ENCODE peak calls at places on chromosome 7, in ten cellular contexts. J, M, C, O, K, F, D, Y, A and P are unnamed samples.

GRCh38 chr7:637826-638225 is 88.7 kb upstream of the DNAAF5 start:
- DNase-seq in J (no peak), M (no peak), C (no peak), O (no peak), K (no peak), F (no peak), D (no peak), Y (no peak), A (no peak), P (no peak)

GRCh38 chr7:129169705-129170319 is 18.6 kb upstream of the SMO start:
- DNase-seq in J (no peak), M (no peak), C (peak; percentile 80), O (no peak), K (no peak), F (no peak), D (no peak), Y (no peak), A (no peak), P (no peak)

GRCh38 chr7:41886257-41886905 is 183.5 kb upstream of the INHBA start:
- DNase-seq in J (peak; percentile 50), M (no peak), C (no peak), O (peak; percentile 28), K (no peak), F (peak; percentile 95), D (no peak), Y (no peak), A (peak; percentile 63), P (no peak)

GRCh38 chr7:145036592-145037386 is 200.9 kb upstream of the TPK1 start:
- DNase-seq in J (peak; percentile 32), M (peak; percentile 69), C (no peak), O (no peak), K (peak; percentile 44), F (peak; percentile 44), D (peak; percentile 28), Y (no peak), A (peak; percentile 77), P (no peak)

GRCh38 chr7:124930655-124931597 is 1.3 kb upstream of the POT1 start:
- DNase-seq in J (no peak), M (peak; percentile 9), C (peak; percentile 68), O (no peak), K (no peak), F (no peak), D (no peak), Y (no peak), A (no peak), P (no peak)

GRCh38 chr7:376306-376969 is 86.5 kb downstream of the FOXL3 start:
- DNase-seq in J (no peak), M (no peak), C (peak; percentile 72), O (peak; percentile 12), K (no peak), F (no peak), D (no peak), Y (no peak), A (peak; percentile 43), P (no peak)

GRCh38 chr7:93575555-93576397 is 1.3 kb upstream of the CALCR start:
- DNase-seq in J (no peak), M (peak; percentile 2), C (no peak), O (no peak), K (no peak), F (no peak), D (no peak), Y (peak; percentile 28), A (no peak), P (no peak)

GRCh38 chr7:120805636-120806388 is 52.1 kb downstream of the TSPAN12 start:
- DNase-seq in J (peak; percentile 66), M (peak; percentile 85), C (no peak), O (no peak), K (peak; percentile 40), F (peak; percentile 62), D (peak; percentile 44), Y (peak; percentile 42), A (peak; percentile 74), P (no peak)

GRCh38 chr7:121027761-121028681 is 39.5 kb downstream of the CPED1 start:
- DNase-seq in J (no peak), M (peak; percentile 33), C (no peak), O (no peak), K (no peak), F (no peak), D (peak; percentile 11), Y (no peak), A (no peak), P (no peak)

GRCh38 chr7:36677769-36678435 is 46.4 kb downstream of the AOAH start:
- DNase-seq in J (no peak), M (no peak), C (no peak), O (no peak), K (no peak), F (no peak), D (no peak), Y (no peak), A (no peak), P (no peak)

GRCh38 chr7:17144313-17144712 is 154.1 kb upstream of the AHR start:
- DNase-seq in J (no peak), M (no peak), C (no peak), O (no peak), K (no peak), F (peak; percentile 88), D (no peak), Y (no peak), A (no peak), P (no peak)

GRCh38 chr7:130888468-130888867 is 154.5 kb upstream of the KLF14 start:
- DNase-seq in J (no peak), M (no peak), C (no peak), O (no peak), K (no peak), F (no peak), D (no peak), Y (no peak), A (no peak), P (no peak)

GRCh38 chr7:130887182-130888016 is 153.4 kb upstream of the KLF14 start:
- DNase-seq in J (no peak), M (no peak), C (no peak), O (no peak), K (peak; percentile 80), F (peak; percentile 91), D (peak; percentile 56), Y (no peak), A (no peak), P (no peak)

GRCh38 chr7:130891254-130892094 is 157.5 kb upstream of the KLF14 start:
- DNase-seq in J (no peak), M (no peak), C (no peak), O (no peak), K (peak; percentile 88), F (peak; percentile 99), D (no peak), Y (peak; percentile 66), A (no peak), P (no peak)

GRCh38 chr7:130888017-130888371 is 154.0 kb upstream of the KLF14 start:
- DNase-seq in J (no peak), M (no peak), C (no peak), O (no peak), K (no peak), F (peak; percentile 72), D (no peak), Y (no peak), A (no peak), P (peak; percentile 58)

GRCh38 chr7:130890176-130891020 is 156.4 kb upstream of the KLF14 start:
- DNase-seq in J (no peak), M (no peak), C (no peak), O (no peak), K (no peak), F (peak; percentile 58), D (no peak), Y (peak; percentile 68), A (no peak), P (peak; percentile 70)
- H3K4me1 ChIP-seq in J (peaks cover 16% of the 10 kb centered on the region), M (no peaks in the 10 kb centered on the region), C (peaks cover 59% of the 10 kb centered on the region), O (peaks cover 95% of the 10 kb centered on the region), K (peaks cover 97% of the 10 kb centered on the region), F (peaks cover 96% of the 10 kb centered on the region), D (peaks cover 79% of the 10 kb centered on the region), Y (peaks cover 25% of the 10 kb centered on the region), A (peaks cover 22% of the 10 kb centered on the region), P (peaks cover 56% of the 10 kb centered on the region)

GRCh38 chr7:70616821-70617220 is 515.1 kb upstream of the GALNT17 start:
- DNase-seq in J (no peak), M (no peak), C (no peak), O (no peak), K (no peak), F (no peak), D (no peak), Y (no peak), A (no peak), P (no peak)
- H3K4me1 ChIP-seq in J (peaks cover 4% of the 10 kb centered on the region), M (peaks cover 22% of the 10 kb centered on the region), C (peaks cover 9% of the 10 kb centered on the region), O (peaks cover 18% of the 10 kb centered on the region), K (no peaks in the 10 kb centered on the region), F (peaks cover 11% of the 10 kb centered on the region), D (no peaks in the 10 kb centered on the region), Y (no peaks in the 10 kb centered on the region), A (peaks cover 16% of the 10 kb centered on the region), P (peaks cover 8% of the 10 kb centered on the region)

DNA sequence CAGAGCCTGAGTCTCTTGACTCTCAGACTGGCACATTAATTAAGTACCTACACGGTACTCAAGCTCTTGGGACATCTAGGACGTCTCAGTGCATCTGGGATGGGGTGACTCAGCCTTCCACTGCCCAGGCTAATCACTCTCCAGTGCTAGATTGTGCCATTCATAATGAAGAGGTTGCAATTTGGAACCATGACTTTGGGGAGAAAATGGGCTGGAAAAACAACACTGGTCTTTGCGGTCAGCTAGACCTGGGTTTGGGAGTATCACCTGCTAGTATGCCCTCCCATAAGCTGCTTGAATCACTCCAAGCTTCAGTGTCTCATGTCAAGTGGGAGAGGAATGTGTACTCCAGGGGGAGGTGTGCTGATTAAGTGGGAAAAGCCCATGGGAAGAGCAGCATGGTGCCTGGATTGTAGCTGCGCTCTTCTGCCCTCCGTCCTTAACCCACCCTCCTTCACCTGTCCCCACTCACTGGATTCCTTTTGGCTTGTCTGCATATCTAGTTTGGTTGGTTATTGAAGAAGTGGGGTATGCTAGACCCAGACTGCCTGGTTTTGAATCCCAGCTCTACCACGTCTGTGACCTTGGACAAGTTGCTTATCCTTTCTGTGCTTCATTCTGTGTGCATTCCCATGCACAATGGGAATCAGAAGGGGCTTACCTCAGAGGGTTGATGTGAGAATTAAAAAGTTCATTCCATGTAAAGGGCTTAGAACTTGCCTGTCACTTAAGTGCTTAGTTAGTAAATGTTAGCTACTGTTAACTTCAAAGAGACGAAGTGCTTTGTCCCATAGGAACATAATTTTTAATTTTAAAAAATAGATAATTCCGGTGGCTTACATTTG is 3.8 kb downstream of the NFE2L3 start:
- DNase-seq in J (no peak), M (no peak), C (no peak), O (no peak), K (no peak), F (peak; percentile 69), D (peak; percentile 39), Y (no peak), A (no peak), P (no peak)
- H3K4me1 ChIP-seq in J (peaks cover 3% of the 10 kb centered on the region), M (peaks cover 8% of the 10 kb centered on the region), C (peaks cover 65% of the 10 kb centered on the region), O (peaks cover 26% of the 10 kb centered on the region), K (peaks cover 62% of the 10 kb centered on the region), F (peaks cover 30% of the 10 kb centered on the region), D (peaks cover 78% of the 10 kb centered on the region), Y (peaks cover 21% of the 10 kb centered on the region), A (peaks cover 25% of the 10 kb centered on the region), P (no peaks in the 10 kb centered on the region)

DNA sequence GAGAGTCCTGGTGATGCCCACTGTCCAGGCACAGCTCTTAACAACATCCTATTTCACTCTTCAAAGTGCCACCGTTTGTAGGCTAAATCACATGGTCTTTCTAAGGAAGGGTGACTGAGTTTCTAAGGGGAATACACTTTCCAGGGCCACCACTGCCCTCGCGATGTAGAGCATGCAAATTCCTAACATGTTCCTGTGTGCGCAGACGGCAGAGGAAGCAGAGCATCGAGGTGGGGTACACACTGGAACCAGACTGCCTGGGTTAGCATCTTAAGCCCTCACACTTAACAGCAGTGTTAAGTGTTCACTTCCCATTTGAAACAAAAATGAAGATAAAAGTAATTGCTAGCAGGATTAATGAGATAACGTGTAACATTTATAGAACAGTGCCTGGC is 3.0 kb downstream of the VOPP1 start:
- DNase-seq in J (no peak), M (no peak), C (peak; percentile 75), O (no peak), K (no peak), F (no peak), D (no peak), Y (no peak), A (no peak), P (no peak)
- H3K4me1 ChIP-seq in J (peaks cover 14% of the 10 kb centered on the region), M (no peaks in the 10 kb centered on the region), C (peaks cover 84% of the 10 kb centered on the region), O (peaks cover 75% of the 10 kb centered on the region), K (peaks cover 51% of the 10 kb centered on the region), F (peaks cover 52% of the 10 kb centered on the region), D (peaks cover 63% of the 10 kb centered on the region), Y (peaks cover 8% of the 10 kb centered on the region), A (peaks cover 14% of the 10 kb centered on the region), P (peaks cover 41% of the 10 kb centered on the region)